ENCODE peak calls at places on chromosome 11, in eight cellular contexts. Q is ascending aorta, I is right lobe of liver, Z is dorsolateral prefrontal cortex, D is caudate nucleus, P is IMR-90, A is coronary artery, J is epithelial cell of prostate. H is an unnamed sample.

GRCh38 chr11:88297320-88298263 is 39.9 kb downstream of the CTSC start:
- DNase-seq in Q (no peak), I (no peak), Z (no peak), D (no peak), P (no peak), A (no peak), J (no peak), H (no peak)

GRCh38 chr11:80899381-80899780 is 1458.6 kb upstream of the TENM4 start:
- DNase-seq in Q (no peak), I (no peak), Z (no peak), D (no peak), P (no peak), A (no peak), J (peak; percentile 54), H (no peak)

GRCh38 chr11:75563501-75563977 is 1.5 kb downstream of the SERPINH1 start:
- DNase-seq in Q (no peak), I (no peak), Z (no peak), D (no peak), P (no peak), A (no peak), J (no peak), H (no peak)

GRCh38 chr11:17736921-17737817 is 2.6 kb downstream of the KCNC1 start:
- DNase-seq in Q (no peak), I (no peak), Z (peak; percentile 20), D (no peak), P (no peak), A (no peak), J (no peak), H (no peak)

GRCh38 chr11:111355956-111356659 is 23.0 kb downstream of the POU2AF1 start:
- DNase-seq in Q (no peak), I (no peak), Z (no peak), D (no peak), P (no peak), A (no peak), J (no peak), H (no peak)

GRCh38 chr11:104490182-104490581 is 326.2 kb upstream of the PDGFD start:
- DNase-seq in Q (no peak), I (no peak), Z (no peak), D (no peak), P (no peak), A (no peak), J (no peak), H (no peak)

GRCh38 chr11:8712506-8712905 is 29.9 kb downstream of the RPL27A start:
- DNase-seq in Q (no peak), I (no peak), Z (no peak), D (no peak), P (no peak), A (no peak), J (no peak), H (no peak)

GRCh38 chr11:119449498-119449897 is 26.5 kb upstream of the THY1 start:
- DNase-seq in Q (no peak), I (no peak), Z (no peak), D (no peak), P (no peak), A (no peak), J (no peak), H (no peak)

GRCh38 chr11:70367071-70367470 is 31.3 kb upstream of the CTTN start:
- DNase-seq in Q (no peak), I (no peak), Z (no peak), D (no peak), P (peak; percentile 88), A (no peak), J (no peak), H (no peak)

GRCh38 chr11:69644962-69645675 is 4.2 kb downstream of the CCND1 start:
- DNase-seq in Q (no peak), I (peak; percentile 56), Z (no peak), D (no peak), P (no peak), A (no peak), J (no peak), H (no peak)

GRCh38 chr11:122365545-122366380 is 249.7 kb upstream of the BLID start:
- DNase-seq in Q (peak; percentile 67), I (no peak), Z (no peak), D (no peak), P (no peak), A (no peak), J (no peak), H (no peak)

GRCh38 chr11:19367051-19367709 is 126.4 kb upstream of the E2F8 start:
- DNase-seq in Q (peak; percentile 69), I (no peak), Z (no peak), D (no peak), P (peak; percentile 85), A (peak; percentile 74), J (no peak), H (no peak)

GRCh38 chr11:104324276-104324675 is 160.3 kb upstream of the PDGFD start:
- DNase-seq in Q (no peak), I (no peak), Z (no peak), D (no peak), P (no peak), A (no peak), J (no peak), H (no peak)

GRCh38 chr11:110147965-110148709 is 54.9 kb downstream of the ZC3H12C start:
- DNase-seq in Q (no peak), I (no peak), Z (no peak), D (no peak), P (peak; percentile 92), A (no peak), J (no peak), H (no peak)

GRCh38 chr11:124761301-124762021 is 629 bp downstream of the ESAM start:
- DNase-seq in Q (no peak), I (no peak), Z (no peak), D (no peak), P (no peak), A (no peak), J (no peak), H (no peak)

GRCh38 chr11:48103621-48104561 is 112.7 kb upstream of the OR4B1 start:
- DNase-seq in Q (no peak), I (peak; percentile 79), Z (no peak), D (no peak), P (peak; percentile 13), A (peak; percentile 50), J (no peak), H (no peak)

GRCh38 chr11:7673724-7674434 is 579 bp upstream of the CYB5R2 start:
- DNase-seq in Q (peak; percentile 76), I (no peak), Z (no peak), D (no peak), P (no peak), A (peak; percentile 74), J (no peak), H (no peak)

GRCh38 chr11:77558380-77558779 is 31.4 kb upstream of the AQP11 start:
- DNase-seq in Q (no peak), I (no peak), Z (no peak), D (no peak), P (no peak), A (no peak), J (no peak), H (no peak)

GRCh38 chr11:60455531-60456042 is at the start of gene MS4A1:
- DNase-seq in Q (no peak), I (no peak), Z (no peak), D (no peak), P (no peak), A (no peak), J (no peak), H (no peak)

GRCh38 chr11:125903753-125904659 is at the start of gene DDX25:
- DNase-seq in Q (no peak), I (no peak), Z (peak; percentile 65), D (peak; percentile 40), P (no peak), A (no peak), J (no peak), H (no peak)

GRCh38 chr11:57255618-57256017 is 18.6 kb upstream of the APLNR start:
- DNase-seq in Q (no peak), I (no peak), Z (no peak), D (no peak), P (peak; percentile 76), A (no peak), J (no peak), H (no peak)

GRCh38 chr11:123250811-123251655 is 56.0 kb upstream of the CLMP start:
- DNase-seq in Q (no peak), I (no peak), Z (no peak), D (no peak), P (no peak), A (no peak), J (no peak), H (no peak)

GRCh38 chr11:120303004-120303637 is 22.0 kb upstream of the TLCD5 start:
- DNase-seq in Q (peak; percentile 82), I (no peak), Z (no peak), D (no peak), P (peak; percentile 80), A (no peak), J (no peak), H (peak; percentile 73)

GRCh38 chr11:44980533-44981427 is 30.1 kb upstream of the TP53I11 start:
- DNase-seq in Q (no peak), I (no peak), Z (no peak), D (no peak), P (no peak), A (no peak), J (no peak), H (no peak)

GRCh38 chr11:17760102-17761029 is 25.8 kb downstream of the KCNC1 start:
- DNase-seq in Q (no peak), I (peak; percentile 78), Z (no peak), D (no peak), P (peak; percentile 39), A (no peak), J (no peak), H (no peak)

DNA sequence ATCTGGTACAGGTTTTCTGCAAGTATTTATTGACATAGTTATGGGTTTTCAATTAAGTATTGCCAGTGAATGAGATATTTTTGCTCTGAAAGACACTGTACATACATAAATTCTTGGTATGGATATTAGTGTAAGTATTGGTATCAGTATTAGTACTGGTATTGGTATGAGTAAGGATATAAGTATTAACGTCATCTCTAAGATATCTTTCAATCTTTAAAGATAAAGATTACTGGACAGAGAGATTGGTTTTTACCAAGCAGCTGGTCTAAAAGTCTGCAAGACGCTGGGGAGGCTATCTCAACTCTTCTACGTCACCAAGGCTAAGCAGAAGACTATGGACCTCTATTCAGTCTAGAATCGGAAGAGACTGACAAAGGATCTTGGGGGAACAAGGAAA is 234.5 kb downstream of the NXPE2 start:
- DNase-seq in Q (no peak), I (no peak), Z (no peak), D (no peak), P (no peak), A (no peak), J (no peak), H (no peak)
- H3K27ac ChIP-seq in Q (no peak overlapping the region), I (no peak overlapping the region), Z (no peak overlapping the region), D (no peak overlapping the region), P (no peak overlapping the region), A (no peak overlapping the region), J (no peak overlapping the region), H (no peak overlapping the region)

GRCh38 chr11:32090774-32091370 is at the start of gene RCN1:
- DNase-seq in Q (peak; percentile 76), I (peak; percentile 65), Z (no peak), D (peak; percentile 30), P (peak; percentile 86), A (peak; percentile 81), J (no peak), H (no peak)
- H3K27ac ChIP-seq in Q (peak within 1 kb of the TSS; percentile 89), I (peak within 1 kb of the TSS; percentile 66), Z (peak within 1 kb of the TSS; percentile 46), D (peak within 1 kb of the TSS; percentile 72), P (peak within 1 kb of the TSS; percentile 99), A (peak within 1 kb of the TSS; percentile 85), J (peak within 1 kb of the TSS; percentile 80), H (peak within 1 kb of the TSS; percentile 82)

GRCh38 chr11:1327064-1327460 is 17.6 kb upstream of the TOLLIP start:
- DNase-seq in Q (no peak), I (no peak), Z (no peak), D (no peak), P (peak; percentile 36), A (no peak), J (no peak), H (no peak)
- H3K27ac ChIP-seq in Q (no peak overlapping the region), I (no peak overlapping the region), Z (no peak overlapping the region), D (no peak overlapping the region), P (peak overlapping the region; percentile 48), A (no peak overlapping the region), J (no peak overlapping the region), H (no peak overlapping the region)

GRCh38 chr11:5210376-5210885 is 9.9 kb upstream of the OR51V1 start:
- DNase-seq in Q (no peak), I (no peak), Z (no peak), D (no peak), P (no peak), A (no peak), J (no peak), H (no peak)
- H3K27ac ChIP-seq in Q (no peak overlapping the region), I (no peak overlapping the region), Z (no peak overlapping the region), D (no peak overlapping the region), P (no peak overlapping the region), A (no peak overlapping the region), J (no peak overlapping the region), H (no peak overlapping the region)

H was measured in keratinocyte.